ENCODE peak calls at places on chromosomes 1 and 21, in nine cellular contexts. Q is tibial nerve; W is stimulated activated CD4-positive, alpha-beta T cell treated with anti-CD3 and anti-CD28 coated beads, Interleukin-15, amount 100 ng/mL, for 24 hours; H is NCI-H524 treated with DMSO at 0.1 percent for 48 hours; L is adrenal gland; O is HCT116; A is tibial artery; R is ELR; I is effector memory CD8-positive, alpha-beta T cell. Z is an unnamed sample.

GRCh38 chr1:62436039-62436465 is 797 bp upstream of the USP1 start:
- DNase-seq in I (no peak), O (no peak), Q (peak), R (no peak), W (peak), H (no peak), A (no peak), L (no peak), Z (no peak)

GRCh38 chr1:56189946-56190920 is 389.1 kb downstream of the PLPP3 start:
- DNase-seq in W (no peak), R (no peak), A (no peak), L (no peak), Q (no peak), O (peak), I (no peak), H (no peak), Z (no peak)

GRCh38 chr1:172108494-172108893 is 267.2 kb downstream of the DNM3 start:
- DNase-seq in H (no peak), Q (no peak), R (peak), O (no peak), L (no peak), A (no peak), I (no peak), W (no peak), Z (no peak)

GRCh38 chr1:47944561-47944960 is 52.6 kb downstream of the TRABD2B start:
- DNase-seq in A (no peak), Q (no peak), H (no peak), L (no peak), I (no peak), R (no peak), O (no peak), W (no peak), Z (no peak)

GRCh38 chr21:19807231-19807630 is 1191.0 kb upstream of the NCAM2 start:
- DNase-seq in W (no peak), A (no peak), O (no peak), I (no peak), L (no peak), R (no peak), H (no peak), Q (no peak), Z (no peak)

GRCh38 chr1:63269571-63269970 is 52.8 kb upstream of the FOXD3 start:
- DNase-seq in H (no peak), L (no peak), W (no peak), I (no peak), Q (no peak), R (no peak), A (no peak), O (no peak), Z (no peak)

GRCh38 chr1:109240158-109241152 is 8.9 kb upstream of the CELSR2 start:
- DNase-seq in L (peak), O (no peak), A (no peak), I (no peak), W (peak), Q (peak), H (no peak), R (peak), Z (no peak)

GRCh38 chr1:46577671-46578070 is 26.2 kb upstream of the KNCN start:
- DNase-seq in H (no peak), Q (no peak), I (no peak), L (no peak), R (no peak), A (no peak), W (no peak), O (no peak), Z (no peak)

GRCh38 chr1:14403961-14404645 is 194.4 kb upstream of the KAZN start:
- DNase-seq in O (no peak), I (no peak), A (no peak), L (no peak), W (no peak), R (no peak), Q (no peak), H (no peak), Z (no peak)

GRCh38 chr1:241771117-241771516 is 76.9 kb upstream of the EXO1 start:
- DNase-seq in A (no peak), I (no peak), L (no peak), H (no peak), O (no peak), Q (no peak), R (no peak), W (no peak), Z (no peak)

GRCh38 chr1:153353226-153353947 is 4.3 kb upstream of the S100A9 start:
- DNase-seq in W (no peak), Q (no peak), I (no peak), L (no peak), H (no peak), R (peak), A (no peak), O (peak), Z (no peak)

GRCh38 chr21:43950481-43950880 is 61.6 kb upstream of the TRAPPC10 start:
- DNase-seq in I (no peak), H (no peak), R (no peak), Q (no peak), L (no peak), W (no peak), A (no peak), O (no peak), Z (no peak)

GRCh38 chr1:36125129-36125991 is at the start of gene COL8A2:
- DNase-seq in Q (no peak), R (no peak), L (no peak), O (no peak), W (no peak), H (no peak), A (peak), I (no peak), Z (no peak)

GRCh38 chr1:77975386-77975785 is 3.5 kb downstream of the FUBP1 start:
- DNase-seq in I (no peak), W (no peak), H (no peak), R (peak), Q (no peak), O (no peak), L (no peak), A (no peak), Z (no peak)

GRCh38 chr1:119632103-119632490 is 16.0 kb downstream of the ZNF697 start:
- DNase-seq in I (no peak), L (no peak), W (no peak), Q (no peak), O (no peak), R (no peak), A (peak), H (no peak), Z (no peak)

GRCh38 chr1:24996983-24997893 is 67.2 kb upstream of the RUNX3 start:
- DNase-seq in I (peak), W (peak), A (no peak), Q (no peak), L (no peak), R (no peak), H (no peak), O (no peak), Z (peak)

GRCh38 chr1:40872266-40872665 is 10.1 kb upstream of the CITED4 start:
- DNase-seq in L (no peak), H (no peak), R (no peak), I (no peak), W (no peak), A (no peak), Q (no peak), O (no peak), Z (no peak)